ENCODE peak calls at places on chromosome 1, in ten cellular contexts. H, R, P, A, S, M, W, O, T and F are unnamed samples.

GRCh38 chr1:225746361-225747179 is 31.1 kb upstream of the SRP9 start:
- DNase-seq in H (peak; percentile 53), R (peak; percentile 56), P (no peak), A (peak; percentile 72), S (peak; percentile 69), M (peak; percentile 94), W (peak; percentile 90), O (no peak), T (peak; percentile 67), F (peak; percentile 87)

GRCh38 chr1:37793773-37794371 is at the start of gene MANEAL:
- DNase-seq in H (peak; percentile 50), R (peak; percentile 69), P (peak; percentile 85), A (peak; percentile 82), S (peak; percentile 32), M (peak; percentile 39), W (peak; percentile 54), O (no peak), T (no peak), F (peak; percentile 20)

GRCh38 chr1:192830596-192831241 is 21.9 kb downstream of the RGS2 start:
- DNase-seq in H (no peak), R (no peak), P (no peak), A (no peak), S (no peak), M (no peak), W (no peak), O (no peak), T (no peak), F (no peak)

GRCh38 chr1:76541618-76542017 is 325.7 kb upstream of the ST6GALNAC5 start:
- DNase-seq in H (no peak), R (no peak), P (no peak), A (no peak), S (no peak), M (no peak), W (no peak), O (no peak), T (no peak), F (no peak)

GRCh38 chr1:28037946-28038345 is 50.5 kb downstream of the EYA3 start:
- DNase-seq in H (no peak), R (no peak), P (no peak), A (no peak), S (no peak), M (no peak), W (no peak), O (no peak), T (no peak), F (peak; percentile 60)

GRCh38 chr1:171434717-171435346 is 50.5 kb upstream of the PRRC2C start:
- DNase-seq in H (no peak), R (no peak), P (no peak), A (no peak), S (no peak), M (peak; percentile 88), W (peak; percentile 84), O (no peak), T (no peak), F (peak; percentile 95)

GRCh38 chr1:159190441-159190840 is 14.2 kb upstream of the ACKR1 start:
- DNase-seq in H (no peak), R (no peak), P (no peak), A (no peak), S (no peak), M (no peak), W (no peak), O (no peak), T (no peak), F (no peak)

GRCh38 chr1:109274533-109275476 is 8.1 kb downstream of the PSRC1 start:
- DNase-seq in H (peak; percentile 64), R (peak; percentile 84), P (no peak), A (peak; percentile 89), S (peak; percentile 29), M (peak; percentile 69), W (peak; percentile 75), O (peak; percentile 82), T (peak; percentile 70), F (peak; percentile 95)

GRCh38 chr1:15799004-15799867 is 8.2 kb downstream of the UQCRHL start:
- DNase-seq in H (peak; percentile 70), R (peak; percentile 77), P (no peak), A (peak; percentile 80), S (peak; percentile 23), M (peak; percentile 97), W (peak; percentile 96), O (peak; percentile 86), T (peak; percentile 79), F (peak; percentile 96)

GRCh38 chr1:76940586-76941335 is 73.5 kb downstream of the ST6GALNAC5 start:
- DNase-seq in H (no peak), R (no peak), P (no peak), A (no peak), S (no peak), M (no peak), W (no peak), O (no peak), T (no peak), F (no peak)

GRCh38 chr1:234014208-234014607 is 109.7 kb downstream of the SLC35F3 start:
- DNase-seq in H (no peak), R (no peak), P (no peak), A (no peak), S (no peak), M (no peak), W (no peak), O (no peak), T (no peak), F (no peak)

GRCh38 chr1:213779228-213779627 is 208.5 kb upstream of the PROX1 start:
- DNase-seq in H (no peak), R (no peak), P (no peak), A (no peak), S (no peak), M (no peak), W (no peak), O (no peak), T (no peak), F (peak; percentile 86)

GRCh38 chr1:41226816-41227215 is 15.3 kb downstream of the SCMH1 start:
- DNase-seq in H (no peak), R (no peak), P (no peak), A (no peak), S (no peak), M (no peak), W (no peak), O (no peak), T (no peak), F (no peak)

GRCh38 chr1:153779781-153780541 is 4.8 kb downstream of the SLC27A3 start:
- DNase-seq in H (no peak), R (peak; percentile 32), P (no peak), A (no peak), S (no peak), M (no peak), W (no peak), O (no peak), T (no peak), F (no peak)

GRCh38 chr1:29629401-29629800 is 393.1 kb downstream of the PTPRU start:
- DNase-seq in H (no peak), R (no peak), P (no peak), A (no peak), S (no peak), M (no peak), W (no peak), O (peak; percentile 43), T (no peak), F (no peak)

DNA sequence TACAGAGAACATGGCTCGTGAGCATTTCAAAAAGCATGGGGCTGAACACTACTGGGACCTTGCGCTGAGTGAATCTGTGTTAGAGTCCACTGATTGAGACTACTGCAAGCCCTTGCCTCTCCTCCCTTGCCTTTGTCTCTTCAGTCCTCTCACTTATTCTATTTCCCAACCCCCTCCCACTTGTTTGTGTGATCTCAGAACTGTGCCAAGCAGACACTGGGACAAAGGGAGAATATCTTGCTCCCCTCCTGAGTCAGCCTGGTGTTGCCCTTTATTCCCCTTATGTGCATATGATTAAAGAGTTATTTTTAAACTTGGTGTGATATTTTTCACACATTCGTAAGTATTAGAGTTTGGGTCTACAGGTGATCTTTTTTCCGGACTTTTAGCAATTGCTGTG is 11.1 kb upstream of the RPRD2 start:
- DNase-seq in H (no peak), R (no peak), P (no peak), A (no peak), S (no peak), M (no peak), W (no peak), O (no peak), T (no peak), F (no peak)
- H3K36me3 ChIP-seq in H (no peaks in the 10 kb centered on the region), R (peaks cover 74% of the 10 kb centered on the region), P (peaks cover 9% of the 10 kb centered on the region), A (peaks cover 74% of the 10 kb centered on the region), S (peaks cover 79% of the 10 kb centered on the region), M (no peaks in the 10 kb centered on the region), W (peaks cover 33% of the 10 kb centered on the region), O (peaks cover 80% of the 10 kb centered on the region), T (no peaks in the 10 kb centered on the region), F (peaks cover 3% of the 10 kb centered on the region)

DNA sequence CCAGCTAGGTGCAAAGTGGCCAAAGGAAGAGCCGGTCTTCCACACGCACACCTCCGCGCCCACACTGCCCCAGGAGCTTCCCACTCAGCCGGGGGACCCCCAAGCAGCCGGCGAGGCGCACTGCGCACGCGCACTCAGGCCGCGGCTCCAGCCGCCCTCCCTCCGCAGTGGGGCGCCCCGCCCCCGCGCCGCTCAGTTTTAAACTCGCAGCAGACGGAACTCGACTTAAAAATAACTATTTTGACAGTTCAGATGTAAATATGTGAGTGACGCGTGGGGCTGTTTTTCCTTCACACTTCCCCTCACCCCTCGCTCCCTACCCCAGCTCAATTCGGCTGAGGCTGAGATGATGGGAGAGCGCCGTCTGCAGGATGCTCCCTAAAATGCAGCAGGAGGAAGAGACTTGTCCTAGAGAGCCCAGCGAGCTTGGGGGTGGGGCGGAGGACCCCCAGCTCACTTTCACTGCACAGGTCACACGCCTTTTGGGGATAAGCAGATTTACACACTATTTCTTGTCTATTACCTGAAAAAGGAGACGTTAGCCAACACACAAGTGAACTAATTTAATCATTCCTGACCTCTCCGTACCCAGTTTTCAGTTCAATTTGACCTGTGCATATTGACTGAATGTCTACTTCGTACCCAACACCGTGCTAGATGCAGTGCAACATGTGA is 8.9 kb upstream of the LEMD1 start:
- DNase-seq in H (peak; percentile 42), R (peak; percentile 66), P (peak; percentile 79), A (peak; percentile 75), S (peak; percentile 61), M (peak; percentile 45), W (peak; percentile 33), O (no peak), T (no peak), F (peak; percentile 38)
- TF ChIP-seq CTCF in H (peak; percentile 61), R (peak; percentile 75), P (peak; percentile 91), A (peak; percentile 79), S (peak; percentile 85), M (peak; percentile 95), W (peak; percentile 75), O (peak; percentile 45), T (peak; percentile 38), F (peak; percentile 86)

DNA sequence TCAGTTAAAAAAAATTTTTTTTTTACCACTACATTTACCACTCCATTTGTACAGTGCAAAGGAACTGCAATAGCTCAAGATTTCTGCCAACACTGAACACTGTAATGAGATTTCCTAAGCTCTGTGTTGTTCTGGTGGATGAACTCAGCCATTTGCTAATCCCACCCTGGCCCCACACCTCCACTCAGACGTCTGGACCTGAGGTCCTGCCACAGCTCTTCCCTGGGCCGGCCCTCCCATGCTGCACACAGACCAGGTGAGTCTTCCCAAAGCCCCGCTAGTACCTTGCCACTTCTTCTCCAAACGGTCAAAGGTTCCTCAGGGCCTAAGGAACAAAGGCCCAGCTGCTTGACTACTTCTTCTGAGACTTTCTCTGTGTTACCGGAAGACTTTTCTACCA is 56.4 kb downstream of the SLC45A1 start:
- DNase-seq in H (no peak), R (no peak), P (no peak), A (no peak), S (no peak), M (peak; percentile 45), W (no peak), O (no peak), T (no peak), F (no peak)
- H3K36me3 ChIP-seq in H (no peaks in the 10 kb centered on the region), R (peaks cover 25% of the 10 kb centered on the region), P (peaks cover 2% of the 10 kb centered on the region), A (peaks cover 8% of the 10 kb centered on the region), S (no peaks in the 10 kb centered on the region), M (no peaks in the 10 kb centered on the region), W (peaks cover 48% of the 10 kb centered on the region), O (peaks cover 4% of the 10 kb centered on the region), T (no peaks in the 10 kb centered on the region), F (peaks cover 1% of the 10 kb centered on the region)

GRCh38 chr1:230281531-230281930 is 144.6 kb downstream of the PGBD5 start:
- DNase-seq in H (no peak), R (peak; percentile 33), P (no peak), A (peak; percentile 59), S (no peak), M (peak; percentile 55), W (peak; percentile 9), O (peak; percentile 74), T (no peak), F (no peak)
- TF ChIP-seq CTCF in H (no peak), R (no peak), P (no peak), A (no peak), S (no peak), M (no peak), W (no peak), O (no peak), T (no peak), F (no peak)